ENCODE peak calls at places on chromosomes 7 and 10, in five cellular contexts. J is H1, T is GM12891, W is GM12878, D is HepG2. S is an unnamed sample.
A peak's percentile ranks its signal among the peaks of the same experiment; 100 is the strongest.

GRCh38 chr7:101220295-101220694 is 2.3 kb downstream of the ZNHIT1 start:
- DNase-seq in J (no peak), D (peak; percentile 82), T (no peak), W (no peak), S (no peak)

GRCh38 chr10:132328738-132329137 is 3.3 kb upstream of the LRRC27 start:
- DNase-seq in T (no peak), D (no peak), J (no peak), W (no peak), S (no peak)

GRCh38 chr7:45136106-45137060 is 21.2 kb upstream of the RAMP3 start:
- DNase-seq in T (peak; percentile 70), D (peak; percentile 67), J (no peak), W (peak; percentile 41), S (peak; percentile 59)

GRCh38 chr7:137025469-137026175 is 157.2 kb downstream of the CHRM2 start:
- DNase-seq in D (no peak), J (no peak), T (no peak), W (no peak), S (no peak)

GRCh38 chr10:11351801-11352200 is 259.6 kb downstream of the USP6NL start:
- DNase-seq in D (no peak), J (no peak), T (no peak), W (no peak), S (no peak)

GRCh38 chr7:135232720-135233119 is 918 bp upstream of the STRA8 start:
- DNase-seq in W (no peak), T (no peak), J (no peak), D (no peak), S (no peak)

GRCh38 chr7:129493555-129493954 is 8.8 kb upstream of the SMKR1 start:
- DNase-seq in W (no peak), D (no peak), T (no peak), J (no peak), S (no peak)

GRCh38 chr7:66050990-66051424 is 24.6 kb upstream of the ASL start:
- DNase-seq in D (peak; percentile 82), J (no peak), T (no peak), W (no peak), S (no peak)

GRCh38 chr7:14309432-14309831 is 320.0 kb upstream of the ETV1 start:
- DNase-seq in D (no peak), J (no peak), T (no peak), W (no peak), S (no peak)

GRCh38 chr7:138889982-138890381 is 91.2 kb downstream of the KIAA1549 start:
- DNase-seq in D (no peak), J (no peak), W (no peak), T (no peak), S (no peak)

GRCh38 chr10:76411719-76412435 is 980.5 kb downstream of the LRMDA start:
- DNase-seq in T (no peak), J (no peak), D (no peak), W (no peak), S (no peak)

GRCh38 chr7:99607548-99607947 is 9.2 kb upstream of the ZSCAN25 start:
- DNase-seq in W (no peak), J (no peak), T (no peak), D (no peak), S (no peak)

GRCh38 chr10:13891542-13892431 is 305.0 kb downstream of the PRPF18 start:
- DNase-seq in T (no peak), D (no peak), J (no peak), W (no peak), S (no peak)

GRCh38 chr10:22606164-22606614 is 108.2 kb downstream of the PIP4K2A start:
- DNase-seq in W (peak; percentile 93), D (peak; percentile 84), T (peak; percentile 33), J (no peak), S (no peak)
- TF ChIP-seq POLR2A in W (peak; percentile 65), D (no peak), T (no peak), J (no peak), S (peak; percentile 53)

GRCh38 chr10:52316500-52316899 is 2.4 kb downstream of the DKK1 start:
- DNase-seq in W (no peak), D (no peak), J (no peak), T (no peak), S (no peak)

GRCh38 chr10:52314822-52315552 is 906 bp downstream of the DKK1 start:
- DNase-seq in T (no peak), W (no peak), D (no peak), J (no peak), S (no peak)

GRCh38 chr10:52314007-52314821 is at the start of gene DKK1:
- DNase-seq in J (peak; percentile 68), T (no peak), D (peak; percentile 91), W (no peak), S (no peak)

GRCh38 chr10:52318136-52318810 is 4.2 kb downstream of the DKK1 start:
- DNase-seq in J (no peak), W (no peak), T (no peak), D (no peak), S (no peak)

DNA sequence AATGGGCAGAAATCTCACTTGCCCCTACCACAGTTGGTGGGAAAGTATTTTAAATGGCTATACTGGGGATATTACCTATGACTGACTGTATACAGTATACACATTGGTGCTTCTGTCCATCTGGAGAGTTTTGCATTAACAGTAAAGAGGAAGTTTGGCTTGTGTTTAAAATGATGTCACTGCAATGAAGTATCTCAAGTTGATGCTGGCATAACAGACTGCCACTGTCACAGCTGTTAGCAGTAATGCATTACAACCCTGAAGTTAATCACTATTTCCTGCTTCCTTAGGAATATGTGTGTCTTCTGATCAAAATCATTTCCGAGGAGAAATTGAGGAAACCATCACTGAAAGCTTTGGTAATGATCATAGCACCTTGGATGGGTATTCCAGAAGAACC is 1.9 kb downstream of the DKK1 start:
- DNase-seq in W (no peak), T (no peak), D (no peak), J (no peak), S (no peak)
- TF ChIP-seq TAF1 in W (no peak), T (no peak), D (no peak), J (no peak), S (no peak)

GRCh38 chr10:3567291-3567963 is 217.6 kb downstream of the KLF6 start:
- DNase-seq in W (no peak), D (no peak), T (no peak), J (no peak), S (no peak)

GRCh38 chr10:3568983-3569382 is 216.0 kb downstream of the KLF6 start:
- DNase-seq in W (no peak), D (no peak), T (no peak), J (no peak), S (no peak)

GRCh38 chr10:3564599-3564998 is 220.4 kb downstream of the KLF6 start:
- DNase-seq in D (no peak), W (no peak), J (no peak), T (no peak), S (no peak)

GRCh38 chr10:3568392-3568791 is 216.6 kb downstream of the KLF6 start:
- DNase-seq in W (no peak), T (no peak), D (no peak), J (no peak), S (no peak)

DNA sequence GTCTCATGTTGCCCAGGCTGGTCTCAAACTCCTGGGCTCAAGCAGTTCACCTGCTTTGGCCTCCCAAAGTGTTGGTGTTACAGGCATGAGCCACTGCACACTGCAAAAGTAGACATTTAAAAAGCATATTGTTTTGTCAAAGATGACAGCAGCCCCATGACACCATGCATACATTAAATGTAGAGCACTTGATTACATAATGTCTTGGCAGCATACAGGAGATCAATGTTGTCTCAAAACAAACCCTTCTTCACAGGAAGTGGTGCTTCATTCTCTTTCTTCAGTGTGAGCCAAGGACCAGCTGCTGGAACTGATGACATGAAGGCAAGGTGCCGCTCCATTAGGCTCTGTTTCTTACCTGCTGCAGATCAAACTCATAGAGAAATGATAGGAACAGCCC is 218.4 kb downstream of the KLF6 start:
- DNase-seq in J (no peak), T (no peak), D (no peak), W (no peak), S (no peak)
- TF ChIP-seq POLR2AphosphoS5 in J (no peak), T (no peak), D (no peak), W (no peak), S (no peak)

GRCh38 chr7:102467581-102468415 is 3.0 kb downstream of the LRWD1 start:
- DNase-seq in T (no peak), D (no peak), W (no peak), J (no peak), S (no peak)

GRCh38 chr7:102466097-102466496 is 1.3 kb downstream of the LRWD1 start:
- DNase-seq in J (no peak), W (no peak), D (no peak), T (no peak), S (no peak)

GRCh38 chr7:102469972-102470825 is 5.4 kb downstream of the LRWD1 start:
- DNase-seq in J (no peak), T (no peak), D (no peak), W (no peak), S (no peak)

GRCh38 chr7:102469351-102469971 is 4.7 kb downstream of the LRWD1 start:
- DNase-seq in D (no peak), W (no peak), J (no peak), T (no peak), S (no peak)

GRCh38 chr7:102468416-102469350 is 3.9 kb downstream of the LRWD1 start:
- DNase-seq in D (no peak), T (no peak), J (no peak), W (no peak), S (no peak)
- TF ChIP-seq POLR2A in D (no peak), T (no peak), J (no peak), W (no peak), S (no peak)

GRCh38 chr10:88830643-88831277 is 20.9 kb downstream of the ANKRD22 start:
- DNase-seq in J (no peak), D (no peak), W (no peak), T (no peak), S (no peak)

GRCh38 chr10:88828310-88828709 is 23.3 kb downstream of the ANKRD22 start:
- DNase-seq in D (no peak), W (no peak), T (no peak), J (no peak), S (no peak)

GRCh38 chr10:88831709-88832108 is 19.9 kb downstream of the ANKRD22 start:
- DNase-seq in W (no peak), J (no peak), D (no peak), T (no peak), S (no peak)

GRCh38 chr10:88827718-88828117 is 23.9 kb downstream of the ANKRD22 start:
- DNase-seq in T (no peak), D (no peak), J (no peak), W (no peak), S (no peak)

GRCh38 chr10:88826390-88826789 is 23.9 kb downstream of the LIPM start:
- DNase-seq in D (no peak), T (no peak), W (no peak), J (no peak), S (no peak)
- TF ChIP-seq TAF1 in D (no peak), T (no peak), W (no peak), J (no peak), S (no peak)